ENCODE peak calls at places on chromosomes 6 and 20, in five cellular contexts. B is mammary epithelial cell, X is psoas muscle, H is neural progenitor cell, T is heart right ventricle. M is an unnamed sample. For H3K4me1, the result is how much of the 10 kb centered on the place peaks cover.

GRCh38 chr6:32842021-32842650 is 1.7 kb downstream of the PSMB8 start:
- DNase-seq in X (no peak), T (no peak), H (no peak), B (no peak), M (no peak)

GRCh38 chr20:9261781-9262180 is 192.9 kb downstream of the PLCB4 start:
- DNase-seq in X (no peak), B (no peak), T (no peak), H (no peak), M (no peak)

GRCh38 chr20:44642203-44643153 is 9.0 kb downstream of the ADA start:
- DNase-seq in H (peak), X (peak), B (peak), T (peak), M (no peak)

GRCh38 chr6:15623282-15624116 is 39.3 kb downstream of the DTNBP1 start:
- DNase-seq in X (no peak), H (no peak), B (no peak), T (no peak), M (no peak)

GRCh38 chr6:88238065-88238464 is 71.9 kb upstream of the CNR1 start:
- DNase-seq in X (no peak), H (peak), T (no peak), B (peak), M (peak)

GRCh38 chr6:72963946-72964345 is 261.4 kb downstream of the KHDC1L start:
- DNase-seq in T (no peak), H (no peak), X (no peak), B (no peak), M (no peak)

GRCh38 chr6:13422601-13423247 is 64.7 kb downstream of the GFOD1 start:
- DNase-seq in B (peak), T (no peak), H (peak), X (no peak), M (no peak)

GRCh38 chr6:44002071-44002590 is 125.1 kb downstream of the MRPL14 start:
- DNase-seq in X (no peak), T (no peak), B (no peak), H (peak), M (no peak)

GRCh38 chr6:5833120-5833519 is 173.6 kb downstream of the NRN1 start:
- DNase-seq in B (no peak), X (no peak), H (no peak), T (no peak), M (no peak)

GRCh38 chr6:137802408-137803182 is 64.5 kb upstream of the TNFAIP3 start:
- DNase-seq in X (no peak), B (no peak), T (no peak), H (no peak), M (no peak)

GRCh38 chr6:87661503-87661902 is 40.5 kb downstream of the AKIRIN2 start:
- DNase-seq in B (no peak), T (no peak), H (no peak), X (no peak), M (no peak)

GRCh38 chr6:129515004-129515403 is 195.0 kb downstream of the ARHGAP18 start:
- DNase-seq in B (no peak), T (no peak), X (no peak), H (no peak), M (no peak)

GRCh38 chr20:4449977-4450715 is 271.6 kb upstream of the PRND start:
- DNase-seq in H (no peak), B (peak), T (no peak), X (no peak), M (no peak)

DNA sequence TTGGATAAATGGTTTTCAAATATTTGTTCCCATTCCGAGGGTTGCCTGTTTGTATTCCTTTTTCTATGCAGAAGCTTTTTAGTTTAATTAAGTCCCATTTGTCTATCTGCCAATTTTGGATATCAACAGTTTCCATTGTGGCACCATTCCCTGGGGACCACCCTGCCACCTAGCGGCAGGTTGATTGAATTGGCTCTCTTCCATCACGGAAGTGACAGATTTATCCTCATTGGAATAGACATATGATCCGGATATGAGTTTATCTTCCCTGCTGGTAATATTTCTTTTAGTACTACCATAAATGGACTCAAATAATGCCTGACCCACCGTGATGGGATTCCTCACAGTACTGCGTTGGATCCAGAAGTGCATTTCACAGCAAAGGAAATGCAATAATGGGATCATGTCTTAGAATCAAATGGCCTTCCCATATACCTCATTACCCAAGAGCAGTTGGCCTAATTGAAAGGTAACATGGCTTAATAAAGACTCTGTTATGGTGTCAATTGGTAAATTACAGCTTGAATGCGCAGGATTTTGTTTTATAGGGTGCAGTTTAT is 327.0 kb downstream of the BMP2 start:
- DNase-seq in H (peak), B (peak), X (no peak), T (peak), M (no peak)
- TF ChIP-seq CTCF in H (peak), B (peak), X (peak), T (peak), M (peak)

GRCh38 chr20:297098-297924 is at the start of gene ZCCHC3:
- DNase-seq in T (peak), H (peak), X (peak), B (peak), M (no peak)

GRCh38 chr20:298755-299391 is 1.5 kb downstream of the ZCCHC3 start:
- DNase-seq in X (no peak), B (no peak), H (no peak), T (no peak), M (no peak)

GRCh38 chr20:301886-302848 is 4.8 kb downstream of the ZCCHC3 start:
- DNase-seq in B (peak), T (no peak), X (no peak), H (peak), M (no peak)

GRCh38 chr20:297925-298754 is 770 bp downstream of the ZCCHC3 start:
- DNase-seq in T (peak), H (peak), X (peak), B (peak), M (no peak)

DNA sequence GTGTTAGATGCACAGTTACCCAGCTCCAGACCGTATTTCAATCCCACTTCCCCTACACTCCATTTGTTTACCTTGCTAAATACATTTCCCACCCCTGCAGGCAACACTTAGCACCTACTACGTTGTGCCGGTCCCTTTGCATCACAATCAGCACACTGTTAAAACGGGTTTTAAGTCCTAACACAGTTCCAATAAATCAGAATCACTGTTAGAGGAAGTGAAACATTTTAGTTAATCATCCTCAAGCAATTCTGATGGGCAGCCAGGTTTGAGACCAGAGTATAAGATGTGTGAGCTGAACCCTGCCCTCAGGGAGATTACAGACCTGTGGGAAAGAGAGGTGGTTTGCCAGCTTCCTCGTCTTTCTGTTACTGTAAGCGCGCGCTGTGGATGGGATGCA is 3.0 kb downstream of the ZCCHC3 start:
- DNase-seq in H (no peak), X (no peak), B (no peak), T (no peak), M (no peak)
- H3K4me3 ChIP-seq in H (peak), X (peak), B (no peak), T (peak), M (peak)

GRCh38 chr20:41048475-41049242 is 20.0 kb downstream of the TOP1 start:
- DNase-seq in B (no peak), T (no peak), H (peak), X (no peak), M (no peak)
- H3K4me1 ChIP-seq in B (under half), T (half or more), H (half or more), X (half or more), M (under half)

GRCh38 chr6:159969204-159969912 is 476 bp downstream of the IGF2R start:
- DNase-seq in X (peak), B (peak), H (peak), T (peak), M (no peak)

GRCh38 chr6:159969921-159970320 is 1.0 kb downstream of the IGF2R start:
- DNase-seq in X (no peak), T (no peak), H (peak), B (peak), M (no peak)

GRCh38 chr6:159966981-159967380 is 1.9 kb upstream of the IGF2R start:
- DNase-seq in X (no peak), T (no peak), H (no peak), B (peak), M (no peak)

GRCh38 chr6:159970659-159971063 is 1.8 kb downstream of the IGF2R start:
- DNase-seq in T (no peak), H (no peak), X (no peak), B (no peak), M (no peak)

DNA sequence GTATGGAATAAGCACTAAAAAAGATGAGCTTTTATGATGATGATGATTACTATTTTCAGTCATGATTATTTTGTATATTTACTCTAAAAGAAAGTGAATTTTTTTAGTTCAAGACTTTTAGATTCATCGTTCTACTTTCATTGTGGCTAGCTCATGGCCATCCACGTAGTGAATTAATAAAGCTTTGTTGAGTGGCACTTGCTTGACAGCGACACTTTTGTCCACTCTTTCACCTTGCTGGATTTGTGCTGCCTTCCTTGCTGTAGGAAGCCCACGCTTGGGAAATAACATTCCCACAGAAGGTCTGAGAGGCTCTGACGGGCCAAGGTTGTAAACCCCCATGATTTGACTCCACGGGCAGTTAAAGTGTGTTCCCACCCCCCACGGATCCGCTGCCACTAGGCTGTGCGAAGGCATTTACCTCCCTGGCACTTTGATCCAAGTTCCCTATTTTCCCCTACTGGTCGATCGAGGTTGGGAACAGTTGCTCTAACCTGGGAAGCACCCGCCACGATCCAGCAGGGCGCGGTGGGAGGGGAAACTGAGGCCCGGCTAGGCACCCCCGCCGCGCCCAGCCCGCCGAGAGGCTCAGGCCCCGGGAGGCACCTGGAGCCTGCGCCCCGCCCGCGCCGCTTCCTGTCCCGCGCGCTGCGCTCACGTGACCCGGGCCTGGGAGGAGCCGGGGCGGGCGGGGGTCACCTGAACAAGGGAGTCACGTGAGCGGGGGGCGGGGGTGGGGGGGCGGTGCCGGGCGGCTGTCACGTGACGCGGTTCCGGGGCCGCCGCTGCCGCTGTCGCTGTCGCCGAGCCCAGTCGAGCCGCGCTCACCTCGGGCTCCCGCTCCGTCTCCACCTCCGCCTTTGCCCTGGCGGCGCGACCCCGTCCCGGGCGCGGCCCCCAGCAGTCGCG is at the start of gene IGF2R:
- DNase-seq in H (peak), X (peak), T (peak), B (peak), M (no peak)
- TF ChIP-seq CTCF in H (no peak), X (no peak), T (peak), B (no peak), M (no peak)

DNA sequence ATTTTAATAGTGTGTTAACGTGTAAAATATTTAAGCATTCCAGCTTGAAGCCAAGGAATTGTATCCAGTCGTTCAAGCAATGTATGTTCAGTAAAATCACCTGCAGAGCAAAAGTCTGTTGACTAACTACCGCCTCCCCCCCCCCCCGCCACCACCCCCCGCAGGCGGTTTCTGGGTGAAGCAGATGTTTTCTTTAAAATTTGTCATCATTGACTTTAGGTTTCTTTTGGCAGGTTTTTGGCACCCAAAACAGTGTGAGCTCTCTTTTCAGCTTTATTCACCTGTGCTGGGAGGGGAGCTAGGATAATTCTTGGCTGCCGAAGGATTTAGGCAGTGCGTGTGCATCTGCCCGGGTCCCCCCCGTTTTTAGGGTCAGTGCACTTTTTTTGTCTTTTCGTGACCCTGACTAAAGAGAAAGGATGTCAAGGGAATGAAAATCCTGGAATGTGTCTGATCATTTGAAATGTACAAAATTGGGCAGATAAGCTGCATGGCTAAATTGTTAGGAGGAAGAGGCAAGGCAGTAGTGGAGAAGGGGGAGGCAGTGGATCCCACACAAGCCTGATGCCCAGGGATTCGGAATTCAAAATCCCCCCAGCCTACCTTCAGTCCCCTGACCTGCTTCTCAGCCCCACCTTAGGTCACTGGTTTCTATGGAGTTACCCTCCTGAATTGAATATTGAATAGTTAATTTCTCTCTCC is 1.1 kb downstream of the EDN1 start:
- DNase-seq in H (peak), B (peak), T (no peak), X (no peak), M (no peak)
- H3K4me3 ChIP-seq in H (peak), B (peak), T (peak), X (peak), M (peak)

GRCh38 chr6:106102967-106103727 is 17.0 kb downstream of the PRDM1 start:
- DNase-seq in B (peak), X (no peak), H (no peak), T (no peak), M (no peak)

GRCh38 chr6:106103728-106104109 is 17.6 kb downstream of the PRDM1 start:
- DNase-seq in H (no peak), X (no peak), T (no peak), B (peak), M (no peak)

GRCh38 chr6:106100755-106101154 is 14.6 kb downstream of the PRDM1 start:
- DNase-seq in T (no peak), X (no peak), H (no peak), B (no peak), M (no peak)

GRCh38 chr6:106101466-106101865 is 15.3 kb downstream of the PRDM1 start:
- DNase-seq in B (peak), X (no peak), H (no peak), T (no peak), M (no peak)

GRCh38 chr6:106102034-106102433 is 15.9 kb downstream of the PRDM1 start:
- DNase-seq in B (no peak), T (no peak), X (no peak), H (no peak), M (no peak)
- H3K4me1 ChIP-seq in B (under half), T (under half), X (under half), H (under half), M (under half)

DNA sequence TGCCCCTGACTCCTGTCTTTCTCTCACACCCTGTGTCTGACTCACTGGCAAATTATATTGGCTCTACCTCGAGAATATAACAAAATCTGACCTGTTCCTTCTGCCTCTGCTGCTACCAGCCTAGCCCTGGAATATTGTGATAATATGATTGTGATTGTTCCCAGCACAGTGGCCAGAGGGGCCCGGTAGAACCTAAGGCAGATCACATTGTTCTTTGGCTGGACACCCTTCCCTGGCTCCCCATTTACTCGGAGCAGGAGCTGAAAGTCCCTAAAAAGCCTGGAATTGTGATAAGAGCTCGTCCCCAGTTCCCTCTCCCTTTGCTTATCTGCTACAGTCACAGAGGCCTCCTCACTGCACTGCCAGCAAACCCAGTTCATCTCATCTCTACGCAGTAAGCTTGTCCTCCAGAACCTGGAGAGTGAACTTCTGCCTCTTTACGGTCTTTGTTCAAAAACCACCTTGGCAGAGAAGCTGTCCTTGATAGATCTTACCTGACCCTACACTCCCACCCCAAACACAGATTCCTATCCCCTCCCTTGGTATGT is 21.8 kb downstream of the SERPINB6 start:
- DNase-seq in X (no peak), H (no peak), B (no peak), T (no peak), M (no peak)
- TF ChIP-seq CTCF in X (no peak), H (no peak), B (no peak), T (no peak), M (no peak)

M was measured in Panc1.